ENCODE peak calls at places on chromosomes 1 and 21, in eight cellular contexts. L, W, Z, A, D, M, K and P are unnamed samples.

GRCh38 chr1:3433076-3433475 is 21.4 kb upstream of the ARHGEF16 start:
- DNase-seq in L (no peak), W (no peak), Z (no peak), A (no peak), D (no peak), M (no peak), K (no peak), P (no peak)

GRCh38 chr21:36557316-36557715 is 77.4 kb upstream of the CLDN14 start:
- DNase-seq in L (no peak), W (no peak), Z (no peak), A (no peak), D (no peak), M (no peak), K (no peak), P (no peak)

GRCh38 chr1:162772571-162773154 is 17.8 kb upstream of the HSD17B7 start:
- DNase-seq in L (no peak), W (no peak), Z (no peak), A (no peak), D (no peak), M (peak; percentile 47), K (no peak), P (no peak)

GRCh38 chr1:212035835-212036605 is 472 bp downstream of the DTL start:
- DNase-seq in L (no peak), W (peak; percentile 18), Z (no peak), A (no peak), D (no peak), M (no peak), K (no peak), P (no peak)

GRCh38 chr1:59697138-59697811 is 117.5 kb upstream of the HOOK1 start:
- DNase-seq in L (peak; percentile 70), W (no peak), Z (no peak), A (no peak), D (no peak), M (no peak), K (peak; percentile 13), P (peak; percentile 49)

GRCh38 chr1:89523597-89524368 is 846 bp upstream of the LRRC8B start:
- DNase-seq in L (peak; percentile 87), W (peak; percentile 41), Z (no peak), A (no peak), D (peak; percentile 83), M (no peak), K (peak; percentile 66), P (peak; percentile 84)

GRCh38 chr1:177586429-177586828 is 383.4 kb downstream of the SEC16B start:
- DNase-seq in L (no peak), W (peak; percentile 82), Z (no peak), A (no peak), D (no peak), M (peak; percentile 4), K (no peak), P (no peak)

GRCh38 chr21:46005481-46005881 is 23.9 kb downstream of the COL6A1 start:
- DNase-seq in L (no peak), W (no peak), Z (no peak), A (no peak), D (no peak), M (no peak), K (no peak), P (no peak)

GRCh38 chr1:43547538-43548072 is 16.9 kb downstream of the PTPRF start:
- DNase-seq in L (no peak), W (no peak), Z (no peak), A (no peak), D (no peak), M (no peak), K (no peak), P (no peak)

GRCh38 chr1:180213401-180214177 is 16.5 kb upstream of the LHX4 start:
- DNase-seq in L (peak; percentile 72), W (peak; percentile 22), Z (peak; percentile 82), A (no peak), D (no peak), M (no peak), K (peak; percentile 58), P (peak; percentile 78)

GRCh38 chr1:223023863-223024262 is 119.2 kb downstream of the TLR5 start:
- DNase-seq in L (no peak), W (no peak), Z (no peak), A (no peak), D (no peak), M (no peak), K (no peak), P (no peak)

GRCh38 chr1:214568328-214568727 is 16.9 kb upstream of the PTPN14 start:
- DNase-seq in L (no peak), W (no peak), Z (no peak), A (no peak), D (no peak), M (peak; percentile 33), K (no peak), P (no peak)

GRCh38 chr1:218679988-218680743 is 335.0 kb downstream of the TGFB2 start:
- DNase-seq in L (no peak), W (peak; percentile 82), Z (no peak), A (no peak), D (no peak), M (no peak), K (no peak), P (no peak)